ENCODE peak calls at places on chromosomes 4 and X, in five cellular contexts. N is lung; K is CD8-positive, alpha-beta memory T cell; T is WERI-Rb-1; F is CD4-positive, CD25-positive, alpha-beta regulatory T cell. B is an unnamed sample. For H3K36me3 and H3K27me3, the result is how much of the 10 kb centered on the place peaks cover.

GRCh38 chr4:29278580-29278979 is 1441.6 kb upstream of the PCDH7 start:
- DNase-seq in F (no peak), K (no peak), N (no peak), T (no peak), B (no peak)

GRCh38 chrX:148933881-148934280 is 433.5 kb downstream of the AFF2 start:
- DNase-seq in N (no peak), K (no peak), F (no peak), T (no peak), B (no peak)

GRCh38 chrX:440636-441035 is 53.9 kb upstream of the PPP2R3B start:
- DNase-seq in K (no peak), N (no peak), T (no peak), F (no peak), B (no peak)

GRCh38 chr4:24477919-24478318 is 106.4 kb downstream of the DHX15 start:
- DNase-seq in T (no peak), F (no peak), K (no peak), N (no peak), B (peak)

GRCh38 chrX:21963736-21964135 is 23.2 kb downstream of the SMS start:
- DNase-seq in N (no peak), F (no peak), K (no peak), T (no peak), B (no peak)

GRCh38 chr4:154366956-154367355 is 124.6 kb downstream of the DCHS2 start:
- DNase-seq in T (no peak), K (no peak), N (no peak), F (no peak), B (no peak)

GRCh38 chr4:138053601-138054322 is 188.4 kb downstream of the SLC7A11 start:
- DNase-seq in N (no peak), F (no peak), K (no peak), T (no peak), B (peak)

GRCh38 chr4:172547724-172548123 is 620.9 kb upstream of the GALNT7 start:
- DNase-seq in K (no peak), F (no peak), T (peak), N (no peak), B (no peak)

GRCh38 chr4:77395481-77395880 is 210.1 kb upstream of the CXCL13 start:
- DNase-seq in K (no peak), T (no peak), N (no peak), F (no peak), B (no peak)

GRCh38 chrX:152832520-152832919 is 1.7 kb downstream of the NSDHL start:
- DNase-seq in F (no peak), K (no peak), N (no peak), T (no peak), B (no peak)
- H3K4me3 ChIP-seq in F (no peak), K (no peak), N (peak), T (no peak), B (no peak)

DNA sequence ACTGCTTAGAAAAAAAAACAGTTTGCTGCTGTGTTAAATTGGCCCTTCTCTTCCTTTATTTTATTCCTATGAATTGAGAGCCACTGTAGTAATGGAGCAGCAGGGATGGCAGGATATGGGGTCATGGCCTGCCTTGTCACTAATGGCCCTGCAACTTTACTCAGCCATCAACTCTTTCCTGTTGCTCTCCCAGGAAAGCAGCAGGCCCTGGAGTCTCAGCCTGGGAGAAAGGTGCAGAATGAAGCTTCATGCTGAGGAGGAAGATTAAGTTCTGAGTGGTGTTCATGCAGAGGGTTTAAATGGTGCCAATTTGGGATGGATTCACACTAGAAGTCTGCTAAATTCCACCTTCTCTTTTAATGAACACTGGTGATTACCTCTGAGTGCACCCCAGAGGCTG is 285.6 kb downstream of the GPAT3 start:
- DNase-seq in N (no peak), T (no peak), K (no peak), F (no peak), B (no peak)
- H3K36me3 ChIP-seq in N (under half), T (under half), K (under half), F (under half), B (under half)

GRCh38 chrX:129932792-129933321 is 26.9 kb downstream of the UTP14A start:
- DNase-seq in F (no peak), N (no peak), K (no peak), T (peak), B (peak)
- H3K27me3 ChIP-seq in F (under half), N (under half), K (under half), T (under half), B (half or more)

GRCh38 chr4:21949073-21949457 is 493 bp upstream of the KCNIP4 start:
- DNase-seq in K (no peak), T (no peak), F (no peak), N (no peak), B (no peak)
- H3K4me3 ChIP-seq in K (no peak), T (peak), F (no peak), N (no peak), B (peak)

B was measured in H7.